ENCODE peak calls at places on chromosomes 1 and 21, in seven cellular contexts. J is mesenteric fat pad, B is NCI-H69, Z is HFF-Myc, S is fibroblast of villous mesenchyme, F is type B pancreatic cell, Y is AG20443. U is an unnamed sample.

GRCh38 chr1:39250460-39251240 is 46.2 kb downstream of the MACF1 start:
- DNase-seq in J (no peak), B (peak; percentile 8), Z (no peak), S (peak; percentile 41), F (no peak), Y (no peak), U (no peak)

GRCh38 chr1:192749349-192749748 is 59.5 kb upstream of the RGS2 start:
- DNase-seq in J (no peak), B (no peak), Z (no peak), S (no peak), F (no peak), Y (no peak), U (no peak)

GRCh38 chr1:106952766-106953165 is 103.7 kb upstream of the PRMT6 start:
- DNase-seq in J (no peak), B (peak; percentile 2), Z (no peak), S (no peak), F (no peak), Y (peak; percentile 13), U (no peak)

GRCh38 chr21:32426592-32427051 is 14.1 kb downstream of the EVA1C start:
- DNase-seq in J (no peak), B (no peak), Z (no peak), S (peak; percentile 62), F (no peak), Y (peak; percentile 63), U (no peak)

GRCh38 chr1:171257207-171258052 is 9.1 kb downstream of the FMO1 start:
- DNase-seq in J (no peak), B (peak; percentile 90), Z (peak; percentile 73), S (peak; percentile 19), F (no peak), Y (peak; percentile 53), U (no peak)

GRCh38 chr1:187471555-187471954 is 642.8 kb downstream of the PLA2G4A start:
- DNase-seq in J (no peak), B (peak; percentile 96), Z (no peak), S (peak; percentile 4), F (no peak), Y (no peak), U (no peak)

GRCh38 chr1:41609166-41609883 is 124.8 kb upstream of the EDN2 start:
- DNase-seq in J (peak; percentile 85), B (no peak), Z (no peak), S (no peak), F (no peak), Y (no peak), U (no peak)

GRCh38 chr1:6329392-6329791 is 64.2 kb downstream of the ACOT7 start:
- DNase-seq in J (no peak), B (no peak), Z (peak; percentile 15), S (no peak), F (no peak), Y (peak; percentile 30), U (no peak)

GRCh38 chr1:186930248-186930647 is 101.5 kb downstream of the PLA2G4A start:
- DNase-seq in J (no peak), B (no peak), Z (no peak), S (no peak), F (no peak), Y (peak; percentile 8), U (no peak)

GRCh38 chr1:243256590-243256989 is 749 bp downstream of the SDCCAG8 start:
- DNase-seq in J (no peak), B (peak; percentile 61), Z (no peak), S (no peak), F (no peak), Y (no peak), U (no peak)

GRCh38 chr1:153206631-153207030 is 3.4 kb downstream of the LELP1 start:
- DNase-seq in J (no peak), B (no peak), Z (no peak), S (no peak), F (no peak), Y (no peak), U (no peak)

GRCh38 chr21:36477559-36477958 is 2.4 kb downstream of the CLDN14 start:
- DNase-seq in J (no peak), B (no peak), Z (no peak), S (no peak), F (no peak), Y (no peak), U (no peak)

GRCh38 chr1:27545876-27546275 is 55.9 kb upstream of the WASF2 start:
- DNase-seq in J (no peak), B (no peak), Z (no peak), S (no peak), F (no peak), Y (no peak), U (no peak)

GRCh38 chr1:152654110-152654509 is 9.1 kb upstream of the LCE2D start:
- DNase-seq in J (no peak), B (peak; percentile 59), Z (no peak), S (peak; percentile 37), F (no peak), Y (peak; percentile 71), U (no peak)

GRCh38 chr1:105636052-105636451 is 1420.4 kb upstream of the PRMT6 start:
- DNase-seq in J (no peak), B (no peak), Z (no peak), S (no peak), F (no peak), Y (no peak), U (no peak)

GRCh38 chr1:159960721-159961381 is 6.8 kb upstream of the SLAMF9 start:
- DNase-seq in J (no peak), B (no peak), Z (no peak), S (peak; percentile 36), F (no peak), Y (peak; percentile 91), U (peak; percentile 2)

GRCh38 chr21:32475162-32475812 is 62.8 kb downstream of the EVA1C start:
- DNase-seq in J (peak; percentile 8), B (no peak), Z (peak; percentile 15), S (peak; percentile 98), F (no peak), Y (peak; percentile 76), U (no peak)

GRCh38 chr1:6588893-6589481 is 9.2 kb downstream of the ZBTB48 start:
- DNase-seq in J (no peak), B (no peak), Z (no peak), S (no peak), F (no peak), Y (no peak), U (no peak)

GRCh38 chr1:212614398-212615091 is 6.0 kb downstream of the ATF3 start:
- DNase-seq in J (no peak), B (no peak), Z (no peak), S (no peak), F (no peak), Y (no peak), U (no peak)

GRCh38 chr1:29057700-29058099 is 66.0 kb downstream of the TMEM200B start:
- DNase-seq in J (no peak), B (no peak), Z (no peak), S (peak; percentile 3), F (no peak), Y (no peak), U (no peak)

GRCh38 chr1:159942700-159943640 is 2.4 kb downstream of the IGSF9 start:
- DNase-seq in J (peak; percentile 79), B (peak; percentile 64), Z (no peak), S (no peak), F (no peak), Y (no peak), U (peak; percentile 31)

GRCh38 chr1:43021547-43022474 is 63.1 kb upstream of the SLC2A1 start:
- DNase-seq in J (no peak), B (no peak), Z (no peak), S (no peak), F (no peak), Y (no peak), U (no peak)

GRCh38 chr1:10353282-10353681 is 45.6 kb upstream of the PGD start:
- DNase-seq in J (no peak), B (no peak), Z (no peak), S (no peak), F (no peak), Y (no peak), U (no peak)

GRCh38 chr1:91877574-91878208 is 8.3 kb downstream of the TGFBR3 start:
- DNase-seq in J (no peak), B (no peak), Z (no peak), S (no peak), F (no peak), Y (no peak), U (no peak)